ENCODE peak calls at places on chromosomes 11 and 22, in nine cellular contexts. One of them, this sample, is unnamed.

GRCh38 chr11:69165775-69166174 is 10.0 kb downstream of the SMIM38 start:
- DNase-seq in left ventricle myocardium inferior: no peak
- DNase-seq in left lung: no peak
- DNase-seq in keratinocyte: no peak
- DNase-seq in fibroblast of the aortic adventitia: no peak
- DNase-seq in kidney: no peak
- DNase-seq in tibial nerve: no peak
- DNase-seq in A549: no peak
- DNase-seq in astrocyte of the spinal cord: no peak
- DNase-seq in this sample: no peak

GRCh38 chr11:11505190-11505589 is 116.6 kb downstream of the GALNT18 start:
- DNase-seq in left ventricle myocardium inferior: no peak
- DNase-seq in left lung: no peak
- DNase-seq in keratinocyte: no peak
- DNase-seq in fibroblast of the aortic adventitia: no peak
- DNase-seq in kidney: no peak
- DNase-seq in tibial nerve: no peak
- DNase-seq in A549: no peak
- DNase-seq in astrocyte of the spinal cord: no peak
- DNase-seq in this sample: no peak

GRCh38 chr11:44310456-44311272 is 725 bp upstream of the ALX4 start:
- DNase-seq in left ventricle myocardium inferior: no peak
- DNase-seq in left lung: no peak
- DNase-seq in keratinocyte: no peak
- DNase-seq in fibroblast of the aortic adventitia: no peak
- DNase-seq in kidney: no peak
- DNase-seq in tibial nerve: no peak
- DNase-seq in A549: no peak
- DNase-seq in astrocyte of the spinal cord: no peak
- DNase-seq in this sample: no peak

GRCh38 chr11:61950035-61950547 is at the start of gene BEST1:
- DNase-seq in left ventricle myocardium inferior: no peak
- DNase-seq in left lung: peak
- DNase-seq in keratinocyte: no peak
- DNase-seq in fibroblast of the aortic adventitia: no peak
- DNase-seq in kidney: no peak
- DNase-seq in tibial nerve: no peak
- DNase-seq in A549: no peak
- DNase-seq in astrocyte of the spinal cord: no peak
- DNase-seq in this sample: no peak

GRCh38 chr22:18032455-18033101 is 8.2 kb upstream of the MICAL3 start:
- DNase-seq in left ventricle myocardium inferior: no peak
- DNase-seq in left lung: no peak
- DNase-seq in keratinocyte: peak
- DNase-seq in fibroblast of the aortic adventitia: peak
- DNase-seq in kidney: no peak
- DNase-seq in tibial nerve: no peak
- DNase-seq in A549: peak
- DNase-seq in astrocyte of the spinal cord: peak
- DNase-seq in this sample: peak

GRCh38 chr11:105609832-105610781 is at the start of gene GRIA4:
- DNase-seq in left ventricle myocardium inferior: no peak
- DNase-seq in left lung: no peak
- DNase-seq in keratinocyte: no peak
- DNase-seq in fibroblast of the aortic adventitia: peak
- DNase-seq in kidney: peak
- DNase-seq in tibial nerve: no peak
- DNase-seq in A549: peak
- DNase-seq in astrocyte of the spinal cord: peak
- DNase-seq in this sample: peak

GRCh38 chr11:11978792-11979486 is 29.5 kb downstream of the DKK3 start:
- DNase-seq in left ventricle myocardium inferior: peak
- DNase-seq in left lung: no peak
- DNase-seq in keratinocyte: no peak
- DNase-seq in fibroblast of the aortic adventitia: peak
- DNase-seq in kidney: peak
- DNase-seq in tibial nerve: no peak
- DNase-seq in A549: no peak
- DNase-seq in astrocyte of the spinal cord: peak
- DNase-seq in this sample: peak

GRCh38 chr11:114156131-114156581 is 96.6 kb downstream of the ZBTB16 start:
- DNase-seq in left ventricle myocardium inferior: no peak
- DNase-seq in left lung: no peak
- DNase-seq in keratinocyte: no peak
- DNase-seq in fibroblast of the aortic adventitia: no peak
- DNase-seq in kidney: peak
- DNase-seq in tibial nerve: no peak
- DNase-seq in A549: no peak
- DNase-seq in astrocyte of the spinal cord: no peak
- DNase-seq in this sample: no peak

GRCh38 chr11:118521892-118522311 is 5.4 kb upstream of the TTC36 start:
- DNase-seq in left ventricle myocardium inferior: no peak
- DNase-seq in left lung: no peak
- DNase-seq in keratinocyte: no peak
- DNase-seq in fibroblast of the aortic adventitia: no peak
- DNase-seq in kidney: no peak
- DNase-seq in tibial nerve: no peak
- DNase-seq in A549: no peak
- DNase-seq in astrocyte of the spinal cord: no peak
- DNase-seq in this sample: no peak

GRCh38 chr22:48510599-48510998 is 1317.1 kb downstream of the BRD1 start:
- DNase-seq in left ventricle myocardium inferior: no peak
- DNase-seq in left lung: no peak
- DNase-seq in keratinocyte: no peak
- DNase-seq in fibroblast of the aortic adventitia: no peak
- DNase-seq in kidney: no peak
- DNase-seq in tibial nerve: no peak
- DNase-seq in A549: no peak
- DNase-seq in astrocyte of the spinal cord: no peak
- DNase-seq in this sample: no peak

GRCh38 chr11:33701831-33702230 is 1.2 kb upstream of the C11orf91 start:
- DNase-seq in left ventricle myocardium inferior: no peak
- DNase-seq in left lung: no peak
- DNase-seq in keratinocyte: no peak
- DNase-seq in fibroblast of the aortic adventitia: peak
- DNase-seq in kidney: no peak
- DNase-seq in tibial nerve: peak
- DNase-seq in A549: peak
- DNase-seq in astrocyte of the spinal cord: peak
- DNase-seq in this sample: peak

GRCh38 chr11:92440701-92441338 is 216.2 kb downstream of the FAT3 start:
- DNase-seq in left ventricle myocardium inferior: no peak
- DNase-seq in left lung: no peak
- DNase-seq in keratinocyte: no peak
- DNase-seq in fibroblast of the aortic adventitia: no peak
- DNase-seq in kidney: no peak
- DNase-seq in tibial nerve: no peak
- DNase-seq in A549: no peak
- DNase-seq in astrocyte of the spinal cord: no peak
- DNase-seq in this sample: no peak

GRCh38 chr22:39724390-39724789 is 153.8 kb downstream of the CACNA1I start:
- DNase-seq in left ventricle myocardium inferior: no peak
- DNase-seq in left lung: no peak
- DNase-seq in keratinocyte: no peak
- DNase-seq in fibroblast of the aortic adventitia: no peak
- DNase-seq in kidney: no peak
- DNase-seq in tibial nerve: no peak
- DNase-seq in A549: peak
- DNase-seq in astrocyte of the spinal cord: no peak
- DNase-seq in this sample: peak

GRCh38 chr11:118691926-118692830 is 12.7 kb upstream of the TREH start:
- DNase-seq in left ventricle myocardium inferior: no peak
- DNase-seq in left lung: no peak
- DNase-seq in keratinocyte: peak
- DNase-seq in fibroblast of the aortic adventitia: peak
- DNase-seq in kidney: no peak
- DNase-seq in tibial nerve: no peak
- DNase-seq in A549: no peak
- DNase-seq in astrocyte of the spinal cord: peak
- DNase-seq in this sample: peak

GRCh38 chr11:2151500-2152257 is 9.3 kb downstream of the INS start:
- DNase-seq in left ventricle myocardium inferior: peak
- DNase-seq in left lung: peak
- DNase-seq in keratinocyte: no peak
- DNase-seq in fibroblast of the aortic adventitia: peak
- DNase-seq in kidney: no peak
- DNase-seq in tibial nerve: peak
- DNase-seq in A549: peak
- DNase-seq in astrocyte of the spinal cord: peak
- DNase-seq in this sample: peak
- TF ChIP-seq CTCF in left ventricle myocardium inferior: peak
- TF ChIP-seq CTCF in left lung: peak
- TF ChIP-seq CTCF in keratinocyte: peak
- TF ChIP-seq CTCF in fibroblast of the aortic adventitia: peak
- TF ChIP-seq CTCF in kidney: peak
- TF ChIP-seq CTCF in tibial nerve: peak
- TF ChIP-seq CTCF in A549: peak
- TF ChIP-seq CTCF in astrocyte of the spinal cord: peak
- TF ChIP-seq CTCF in this sample: peak

DNA sequence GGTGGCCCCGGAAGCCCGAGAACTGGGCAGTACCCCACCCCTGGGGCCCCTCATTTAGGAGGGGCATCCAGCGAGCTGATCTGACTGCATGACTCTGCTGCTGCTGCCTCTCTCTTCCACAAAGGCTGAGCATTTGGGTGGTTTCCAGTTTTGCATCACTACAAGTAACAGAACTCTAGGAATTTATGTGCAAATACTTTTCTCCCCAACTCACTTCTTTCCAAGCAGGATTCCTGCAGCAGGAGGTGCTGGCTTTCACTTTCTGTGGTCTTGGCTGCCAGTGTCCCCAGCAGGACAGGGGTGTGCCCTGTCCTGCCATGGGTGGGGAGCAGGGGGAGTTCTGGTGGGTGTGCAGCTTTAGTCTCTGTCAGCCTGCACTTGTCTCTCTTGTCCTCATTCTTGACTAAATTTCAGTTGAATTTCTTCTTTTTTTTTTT is 21.2 kb downstream of the UPB1 start:
- DNase-seq in left ventricle myocardium inferior: no peak
- DNase-seq in left lung: no peak
- DNase-seq in keratinocyte: no peak
- DNase-seq in fibroblast of the aortic adventitia: peak
- DNase-seq in kidney: no peak
- DNase-seq in tibial nerve: peak
- DNase-seq in A549: peak
- DNase-seq in astrocyte of the spinal cord: peak
- DNase-seq in this sample: peak
- H3K4me3 ChIP-seq in left ventricle myocardium inferior: no peak
- H3K4me3 ChIP-seq in left lung: no peak
- H3K4me3 ChIP-seq in keratinocyte: no peak
- H3K4me3 ChIP-seq in fibroblast of the aortic adventitia: peak
- H3K4me3 ChIP-seq in kidney: no peak
- H3K4me3 ChIP-seq in tibial nerve: no peak
- H3K4me3 ChIP-seq in A549: no peak
- H3K4me3 ChIP-seq in astrocyte of the spinal cord: no peak
- H3K4me3 ChIP-seq in this sample: no peak

DNA sequence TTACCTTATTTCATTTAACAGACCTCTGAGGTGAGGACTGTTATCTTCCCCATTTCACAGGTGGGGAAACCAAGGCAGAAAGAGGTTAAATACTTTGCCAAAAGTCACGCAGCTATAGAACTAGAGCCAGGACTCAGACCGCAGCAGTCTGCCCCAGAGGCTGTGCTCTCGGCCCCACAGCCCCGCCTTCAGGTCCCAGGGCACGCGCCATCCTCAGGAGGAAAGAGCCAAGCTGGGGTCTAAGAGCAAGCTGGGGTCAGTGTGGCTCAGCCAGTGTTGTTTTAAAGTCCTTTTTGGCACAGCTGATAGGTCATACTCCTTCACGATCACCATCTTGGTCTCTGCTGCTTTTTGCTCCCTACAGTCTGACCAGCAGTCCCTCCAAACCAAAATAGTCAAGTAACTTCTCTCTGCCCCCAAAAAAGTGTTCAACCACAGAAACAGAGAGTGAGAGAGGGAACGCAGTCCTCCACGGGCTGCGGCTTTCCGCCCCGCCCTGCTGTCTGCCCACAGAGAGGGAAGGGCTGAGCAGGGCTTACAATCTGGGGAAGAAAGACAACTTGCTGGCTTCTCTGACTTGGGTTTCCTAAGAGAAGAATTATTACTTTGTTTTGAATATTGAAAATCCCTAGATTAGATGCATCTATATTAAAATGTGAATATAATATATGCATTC is 137.2 kb upstream of the OPCML start:
- DNase-seq in left ventricle myocardium inferior: no peak
- DNase-seq in left lung: no peak
- DNase-seq in keratinocyte: no peak
- DNase-seq in fibroblast of the aortic adventitia: no peak
- DNase-seq in kidney: no peak
- DNase-seq in tibial nerve: no peak
- DNase-seq in A549: no peak
- DNase-seq in astrocyte of the spinal cord: no peak
- DNase-seq in this sample: no peak
- TF ChIP-seq CTCF in left ventricle myocardium inferior: no peak
- TF ChIP-seq CTCF in left lung: no peak
- TF ChIP-seq CTCF in keratinocyte: no peak
- TF ChIP-seq CTCF in fibroblast of the aortic adventitia: no peak
- TF ChIP-seq CTCF in kidney: no peak
- TF ChIP-seq CTCF in tibial nerve: no peak
- TF ChIP-seq CTCF in A549: no peak
- TF ChIP-seq CTCF in astrocyte of the spinal cord: no peak
- TF ChIP-seq CTCF in this sample: no peak

DNA sequence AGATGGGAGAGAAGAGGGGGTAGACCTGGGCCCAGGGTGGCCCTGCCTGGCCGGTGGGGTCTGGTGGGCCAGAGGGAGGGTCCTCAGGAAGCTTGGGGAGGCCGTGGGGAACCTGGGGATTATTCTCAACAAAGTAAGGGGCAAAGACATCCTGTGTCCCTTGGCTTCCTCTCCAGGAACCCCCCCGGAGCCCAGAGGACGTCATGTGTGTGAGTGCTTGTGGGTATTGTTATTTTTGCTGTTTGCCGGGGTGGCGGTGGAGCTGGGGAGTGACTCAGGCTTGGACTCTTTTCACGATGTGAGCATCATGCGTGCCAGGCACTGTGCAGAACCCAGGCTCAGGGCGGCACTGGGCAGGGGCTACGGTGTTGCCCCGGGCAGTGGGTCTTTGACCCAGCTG is 982 bp upstream of the SHANK3 start:
- DNase-seq in left ventricle myocardium inferior: no peak
- DNase-seq in left lung: no peak
- DNase-seq in keratinocyte: no peak
- DNase-seq in fibroblast of the aortic adventitia: no peak
- DNase-seq in kidney: no peak
- DNase-seq in tibial nerve: no peak
- DNase-seq in A549: no peak
- DNase-seq in astrocyte of the spinal cord: no peak
- DNase-seq in this sample: no peak
- H3K4me3 ChIP-seq in left ventricle myocardium inferior: peak
- H3K4me3 ChIP-seq in left lung: no peak
- H3K4me3 ChIP-seq in keratinocyte: no peak
- H3K4me3 ChIP-seq in fibroblast of the aortic adventitia: no peak
- H3K4me3 ChIP-seq in kidney: no peak
- H3K4me3 ChIP-seq in tibial nerve: no peak
- H3K4me3 ChIP-seq in A549: no peak
- H3K4me3 ChIP-seq in astrocyte of the spinal cord: no peak
- H3K4me3 ChIP-seq in this sample: no peak

This sample was measured in fibroblast of mammary gland.